ENCODE peak calls at places on chromosomes 13 and 19, in four cellular contexts. I, L, D and F are unnamed samples.

GRCh38 chr13:83503424-83503823 is 378.9 kb downstream of the SLITRK1 start:
- DNase-seq in I (no peak), L (peak; percentile 73), D (no peak), F (no peak)

GRCh38 chr13:94967183-94968039 is 255.1 kb upstream of the SOX21 start:
- DNase-seq in I (no peak), L (peak; percentile 53), D (no peak), F (no peak)

GRCh38 chr13:114054269-114054668 is 78.2 kb downstream of the RASA3 start:
- DNase-seq in I (no peak), L (no peak), D (no peak), F (no peak)

GRCh38 chr19:38729653-38730469 is 14.4 kb downstream of the CAPN12 start:
- DNase-seq in I (peak; percentile 57), L (peak; percentile 65), D (peak; percentile 58), F (peak; percentile 77)

GRCh38 chr19:49347835-49348234 is 12.6 kb downstream of the CD37 start:
- DNase-seq in I (peak; percentile 44), L (peak; percentile 84), D (no peak), F (no peak)

GRCh38 chr13:113955235-113955634 is 18.6 kb downstream of the C13orf46 start:
- DNase-seq in I (no peak), L (no peak), D (no peak), F (no peak)

GRCh38 chr19:12333162-12334159 is at the start of gene ZNF563:
- DNase-seq in I (peak; percentile 94), L (peak; percentile 97), D (peak; percentile 96), F (peak; percentile 100)

GRCh38 chr13:44812818-44813217 is 176.5 kb downstream of the NUFIP1 start:
- DNase-seq in I (no peak), L (peak; percentile 11), D (no peak), F (no peak)

GRCh38 chr19:49851456-49852259 is 699 bp downstream of the PTOV1 start:
- DNase-seq in I (no peak), L (peak; percentile 53), D (no peak), F (peak; percentile 56)

GRCh38 chr19:9838324-9838723 is 3.2 kb downstream of the PIN1 start:
- DNase-seq in I (no peak), L (no peak), D (no peak), F (no peak)

GRCh38 chr13:32581177-32581786 is 5.0 kb upstream of the PDS5B start:
- DNase-seq in I (peak; percentile 14), L (peak; percentile 67), D (no peak), F (no peak)

DNA sequence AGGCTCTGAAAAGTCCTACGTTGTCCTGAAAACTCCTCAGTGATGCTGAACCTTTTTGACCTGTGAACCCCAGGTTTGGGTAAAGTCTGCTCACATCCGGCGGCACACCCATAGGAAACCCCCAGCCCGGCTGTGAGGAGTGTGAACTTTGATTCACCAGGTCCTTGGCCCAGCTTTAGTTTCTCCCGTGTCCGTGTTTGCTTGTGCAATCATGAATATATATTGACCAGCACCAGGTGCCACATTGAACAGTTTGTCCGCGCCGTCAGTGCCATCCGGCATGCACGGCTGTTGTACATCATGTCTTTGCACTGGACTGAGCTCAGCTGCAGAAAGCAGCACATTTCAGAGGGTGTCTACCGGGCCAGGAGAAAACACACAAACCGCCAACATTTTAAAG is 45.3 kb downstream of the NFIC start:
- DNase-seq in I (peak; percentile 54), L (no peak), D (no peak), F (no peak)
- H3K27ac ChIP-seq in I (peak overlapping the region; percentile 61), L (no peak overlapping the region), D (no peak overlapping the region), F (no peak overlapping the region)

GRCh38 chr13:99363391-99363790 is 56.2 kb upstream of the GPR183 start:
- DNase-seq in I (no peak), L (no peak), D (no peak), F (no peak)
- H3K27ac ChIP-seq in I (no peak overlapping the region), L (no peak overlapping the region), D (no peak overlapping the region), F (no peak overlapping the region)

DNA sequence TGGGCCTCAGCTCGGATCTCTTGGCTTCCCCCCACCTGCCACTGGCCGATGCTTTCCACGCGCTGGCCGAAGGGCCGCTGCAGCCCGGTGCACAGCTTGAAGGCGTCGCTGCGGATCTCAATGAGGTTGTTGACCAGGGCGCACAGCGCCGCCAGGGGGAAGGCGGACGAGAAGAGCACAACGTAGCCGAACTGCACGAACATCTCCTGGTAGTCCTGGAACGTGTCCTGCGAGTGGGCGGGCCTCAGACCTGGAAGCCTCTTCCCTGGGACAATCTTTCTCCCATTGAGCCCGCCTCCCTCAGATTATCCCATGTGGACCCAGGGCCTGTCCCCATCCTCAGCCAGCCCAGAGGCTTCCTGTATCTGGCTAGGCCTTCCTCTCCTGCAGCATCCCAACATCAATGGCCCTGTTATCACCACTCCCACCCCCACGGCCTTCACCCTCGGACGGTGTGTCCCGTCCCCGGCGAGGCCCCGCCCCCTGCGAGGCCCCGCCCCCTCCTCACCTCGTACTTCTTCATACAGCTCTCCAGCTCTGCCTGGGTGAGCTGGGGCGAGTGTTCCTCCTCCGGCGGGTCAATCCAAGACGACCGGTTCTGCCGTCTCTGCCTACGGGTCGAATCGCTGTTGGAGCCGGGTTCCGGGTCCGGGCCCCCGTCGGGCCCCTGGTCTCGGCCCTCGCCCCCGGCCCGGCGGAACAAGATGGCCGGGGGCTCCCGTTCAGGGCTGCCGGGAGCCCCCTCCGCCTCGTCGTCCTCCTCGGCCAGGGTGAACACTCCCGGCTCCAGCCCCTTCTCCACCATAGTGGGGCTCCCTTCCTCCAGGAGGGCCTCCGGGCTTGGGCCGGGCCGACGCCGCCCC is 6.8 kb downstream of the ANO8 start:
- DNase-seq in I (peak; percentile 13), L (no peak), D (no peak), F (no peak)
- H3K27ac ChIP-seq in I (no peak overlapping the region), L (no peak overlapping the region), D (no peak overlapping the region), F (no peak overlapping the region)

GRCh38 chr19:51066393-51066792 is 1.5 kb upstream of the KLK13 start:
- DNase-seq in I (no peak), L (no peak), D (no peak), F (no peak)
- H3K27ac ChIP-seq in I (no peak overlapping the region), L (no peak overlapping the region), D (no peak overlapping the region), F (no peak overlapping the region)

DNA sequence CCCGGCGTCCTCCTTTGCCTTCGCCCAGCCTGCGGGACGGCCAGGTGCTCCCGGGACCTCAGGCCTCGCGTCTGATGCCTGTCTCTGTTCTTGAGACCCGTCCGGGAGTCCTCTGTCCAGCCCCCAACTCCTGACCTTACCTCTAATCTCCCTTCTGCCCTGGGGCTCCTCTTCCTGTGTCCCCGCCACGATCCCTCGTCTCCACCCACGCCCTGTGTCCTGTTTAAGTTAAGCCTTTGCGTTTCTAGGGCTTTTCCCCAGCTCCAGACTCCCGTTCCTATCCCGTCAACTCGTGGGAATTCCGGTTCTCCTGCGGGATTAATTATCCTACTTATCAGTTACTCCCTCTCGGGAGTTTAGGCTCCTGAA is 686 bp downstream of the LENG8 start:
- DNase-seq in I (no peak), L (peak; percentile 78), D (no peak), F (no peak)
- H3K27ac ChIP-seq in I (peak overlapping the region; percentile 79), L (peak overlapping the region; percentile 98), D (peak overlapping the region; percentile 97), F (peak overlapping the region; percentile 97)

DNA sequence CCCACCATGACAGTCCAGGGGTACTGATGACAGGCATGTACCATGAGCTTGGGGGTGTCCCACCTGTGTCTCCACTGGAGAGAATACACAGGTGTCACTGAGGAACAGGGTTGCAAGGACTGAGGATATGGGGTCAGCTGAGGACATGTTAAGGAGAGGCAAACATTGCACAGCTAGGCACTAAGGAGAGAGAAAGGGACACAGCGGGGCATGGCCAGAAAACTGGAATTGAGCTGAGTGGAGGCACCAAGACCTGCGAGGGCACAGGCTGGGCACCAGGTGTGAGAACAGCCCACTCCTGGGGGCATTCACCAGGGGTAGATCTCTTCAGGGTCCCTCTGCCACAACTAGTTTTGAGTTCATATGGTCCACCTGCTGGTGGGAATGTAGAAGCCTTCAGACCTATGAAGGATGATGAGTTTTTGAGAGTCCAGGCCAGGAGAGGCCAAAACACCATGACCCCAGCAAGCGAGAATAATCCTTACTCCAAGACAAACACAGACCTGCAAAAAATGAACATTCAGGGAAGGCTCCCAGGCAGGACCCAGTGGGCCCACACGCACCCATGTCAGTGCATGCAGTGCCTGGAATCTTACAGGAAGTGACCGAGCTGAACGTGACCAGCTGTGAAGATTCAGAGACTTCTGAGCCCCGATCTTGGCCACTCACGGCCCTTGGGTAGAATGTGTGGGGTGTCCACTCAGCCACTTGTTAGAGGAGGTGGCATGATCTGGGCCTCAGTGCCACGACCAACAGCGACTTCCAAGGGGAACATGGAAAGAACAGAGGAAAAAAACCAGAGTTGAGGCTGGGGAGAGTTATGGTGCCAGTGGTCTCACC is 1.4 kb upstream of the ZNF584 start:
- DNase-seq in I (peak; percentile 58), L (peak; percentile 55), D (no peak), F (no peak)
- H3K27ac ChIP-seq in I (peak overlapping the region; percentile 85), L (peak overlapping the region; percentile 59), D (peak overlapping the region; percentile 93), F (peak overlapping the region; percentile 78)

GRCh38 chr19:44607049-44607448 is 6.3 kb upstream of the IGSF23 start:
- DNase-seq in I (no peak), L (peak; percentile 57), D (peak; percentile 34), F (no peak)
- H3K27ac ChIP-seq in I (no peak overlapping the region), L (peak overlapping the region; percentile 20), D (peak overlapping the region; percentile 80), F (no peak overlapping the region)

GRCh38 chr19:55723491-55723890 is 14.7 kb downstream of the NLRP9 start:
- DNase-seq in I (no peak), L (no peak), D (no peak), F (no peak)
- H3K27ac ChIP-seq in I (no peak overlapping the region), L (no peak overlapping the region), D (no peak overlapping the region), F (no peak overlapping the region)